ENCODE peak calls at places on chromosomes 12 and 14, in five cellular contexts. I is pancreas, R is psoas muscle, Y is endodermal cell, X is uterus. O is an unnamed sample.

GRCh38 chr12:26744697-26745440 is 88.1 kb downstream of the ITPR2 start:
- DNase-seq in I (no peak), R (no peak), Y (no peak), X (no peak), O (no peak)

GRCh38 chr12:50533203-50533584 is 28.4 kb downstream of the DIP2B start:
- DNase-seq in I (no peak), R (no peak), Y (peak), X (no peak), O (no peak)

GRCh38 chr14:91869556-91869955 is 2.2 kb upstream of the TC2N start:
- DNase-seq in I (no peak), R (no peak), Y (no peak), X (no peak), O (no peak)

GRCh38 chr14:50875359-50876090 is 3.7 kb downstream of the ABHD12B start:
- DNase-seq in I (no peak), R (no peak), Y (peak), X (no peak), O (no peak)

GRCh38 chr14:51448831-51449665 is 202.7 kb upstream of the FRMD6 start:
- DNase-seq in I (peak), R (peak), Y (no peak), X (no peak), O (no peak)

GRCh38 chr14:92341791-92342190 is 18.8 kb downstream of the SLC24A4 start:
- DNase-seq in I (no peak), R (no peak), Y (no peak), X (no peak), O (no peak)

GRCh38 chr14:64727551-64728071 is 23.4 kb downstream of the PLEKHG3 start:
- DNase-seq in I (peak), R (peak), Y (peak), X (no peak), O (no peak)

GRCh38 chr12:69897744-69898143 is 72.7 kb downstream of the MYRFL start:
- DNase-seq in I (no peak), R (peak), Y (peak), X (no peak), O (no peak)

GRCh38 chr12:108881953-108882352 is 2.1 kb downstream of the DAO start:
- DNase-seq in I (no peak), R (no peak), Y (no peak), X (no peak), O (no peak)

GRCh38 chr14:59360923-59361794 is 104.0 kb downstream of the GPR135 start:
- DNase-seq in I (peak), R (peak), Y (peak), X (peak), O (peak)

GRCh38 chr12:32344047-32344446 is 55.3 kb upstream of the FGD4 start:
- DNase-seq in I (no peak), R (no peak), Y (peak), X (no peak), O (no peak)
- TF ChIP-seq CTCF in I (no peak), R (no peak), Y (peak), X (no peak), O (no peak)

GRCh38 chr12:104460041-104460757 is 3.5 kb downstream of the CHST11 start:
- DNase-seq in I (no peak), R (no peak), Y (peak), X (no peak), O (no peak)

GRCh38 chr12:104456950-104457745 is 400 bp downstream of the CHST11 start:
- DNase-seq in I (peak), R (peak), Y (peak), X (peak), O (peak)

GRCh38 chr12:104459556-104459909 is 2.8 kb downstream of the CHST11 start:
- DNase-seq in I (no peak), R (no peak), Y (no peak), X (no peak), O (no peak)

GRCh38 chr12:104457746-104458644 is 1.2 kb downstream of the CHST11 start:
- DNase-seq in I (peak), R (peak), Y (peak), X (peak), O (peak)

GRCh38 chr12:104458645-104459555 is 2.2 kb downstream of the CHST11 start:
- DNase-seq in I (no peak), R (peak), Y (peak), X (peak), O (peak)
- H3K4me3 ChIP-seq in I (peak), R (peak), Y (peak), X (peak), O (peak)

DNA sequence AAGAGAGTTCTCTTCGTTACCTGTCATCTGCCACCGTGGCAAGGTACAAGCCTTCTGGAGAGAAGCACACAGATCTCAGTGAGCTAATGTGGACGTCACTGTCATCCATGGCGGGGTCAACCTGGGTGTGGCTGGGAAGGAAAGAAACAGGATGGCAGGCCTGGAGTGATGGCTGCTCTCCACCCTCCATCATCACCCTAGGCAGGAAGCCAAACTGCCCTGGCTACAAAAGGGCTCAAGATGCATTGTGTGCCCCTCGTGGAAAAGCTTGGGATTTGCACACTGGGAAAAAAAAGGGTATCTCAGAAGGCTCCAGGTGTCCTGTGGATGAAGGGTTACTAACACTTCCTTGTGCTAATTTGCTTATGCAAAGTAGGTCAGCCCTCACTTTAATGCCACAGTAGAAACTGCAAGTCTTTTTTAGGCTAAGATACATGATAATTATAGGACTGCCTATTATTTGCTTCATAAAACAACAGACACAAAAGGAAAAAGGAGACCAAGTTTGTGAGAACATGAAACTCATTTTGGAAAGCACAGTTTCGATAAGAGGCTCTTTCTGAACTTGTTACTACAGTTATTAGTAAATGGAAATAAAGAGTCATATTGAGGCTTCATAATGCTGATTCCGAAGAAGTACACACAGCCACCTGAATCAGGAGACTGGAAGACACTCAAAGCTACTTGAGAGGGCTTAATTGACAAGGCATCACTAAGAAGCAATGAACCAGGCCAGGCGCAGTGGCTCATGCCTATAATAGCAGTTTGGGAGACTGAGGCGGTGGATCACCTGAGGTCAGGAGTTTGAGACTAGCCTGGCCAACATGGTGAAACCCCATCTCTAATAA is 18.9 kb downstream of the RFC5 start:
- DNase-seq in I (no peak), R (no peak), Y (peak), X (no peak), O (no peak)
- TF ChIP-seq CTCF in I (no peak), R (no peak), Y (no peak), X (no peak), O (no peak)

GRCh38 chr12:57360468-57360867 is 70.4 kb downstream of the R3HDM2 start:
- DNase-seq in I (no peak), R (no peak), Y (no peak), X (no peak), O (no peak)
- H3K4me3 ChIP-seq in I (no peak), R (no peak), Y (no peak), X (no peak), O (no peak)

O was measured in left lung.